ENCODE peak calls at places on chromosomes 7 and 10, in nine cellular contexts. I is AML-193; T is amniotic epithelial cell; C is kidney epithelial cell; X is Caki2; M is WTC11; Q is lung; G is Calu3; U is activated CD4-positive, alpha-beta T cell treated with anti-CD3 and anti-CD28 coated beads, Interleukin-2, amount 50 U/mL, for 24 hours. W is an unnamed sample.

GRCh38 chr10:71326464-71326881 is 7.4 kb downstream of the SLC29A3 start:
- DNase-seq in I (no peak), M (no peak), Q (no peak), G (no peak), X (no peak), C (no peak), T (no peak), U (no peak), W (no peak)

GRCh38 chr10:77641788-77642397 is 4.3 kb upstream of the KCNMA1 start:
- DNase-seq in Q (peak), U (peak), I (peak), C (peak), T (peak), G (peak), X (peak), M (peak), W (peak)

GRCh38 chr7:107627002-107627401 is 33.6 kb upstream of the SLC26A4 start:
- DNase-seq in Q (no peak), T (no peak), U (no peak), X (no peak), G (no peak), M (no peak), C (no peak), I (no peak), W (no peak)

GRCh38 chr7:35878356-35878755 is 77.5 kb downstream of the SEPTIN7 start:
- DNase-seq in X (no peak), G (no peak), C (no peak), Q (no peak), M (no peak), U (no peak), I (no peak), T (peak), W (no peak)

GRCh38 chr7:4093492-4093891 is 588.6 kb upstream of the FOXK1 start:
- DNase-seq in G (no peak), Q (no peak), U (no peak), X (no peak), C (no peak), T (no peak), M (no peak), I (no peak), W (no peak)

GRCh38 chr10:91700273-91700672 is 67.4 kb upstream of the PPP1R3C start:
- DNase-seq in Q (no peak), M (no peak), U (no peak), X (no peak), G (no peak), C (no peak), I (no peak), T (no peak), W (no peak)

GRCh38 chr7:50262916-50263690 is 41.4 kb upstream of the IKZF1 start:
- DNase-seq in M (no peak), U (no peak), Q (no peak), I (peak), C (peak), X (no peak), G (no peak), T (no peak), W (no peak)

GRCh38 chr10:69451209-69451783 is at the start of gene TSPAN15:
- DNase-seq in X (no peak), Q (peak), M (peak), C (no peak), T (peak), U (peak), G (peak), I (no peak), W (peak)

GRCh38 chr7:73350311-73351068 is 22.5 kb downstream of the FKBP6 start:
- DNase-seq in M (no peak), C (no peak), G (no peak), Q (no peak), U (no peak), X (no peak), T (no peak), I (no peak), W (no peak)

GRCh38 chr7:116554436-116554835 is 29.6 kb downstream of the CAV1 start:
- DNase-seq in I (no peak), X (no peak), U (no peak), M (no peak), C (no peak), Q (no peak), G (no peak), T (no peak), W (peak)

GRCh38 chr7:81482600-81483186 is 287.2 kb downstream of the HGF start:
- DNase-seq in C (no peak), T (peak), X (no peak), G (no peak), M (no peak), Q (no peak), U (no peak), I (peak), W (peak)

GRCh38 chr10:131464789-131465188 is 153.3 kb upstream of the TCERG1L start:
- DNase-seq in Q (no peak), U (no peak), I (no peak), X (no peak), C (no peak), G (no peak), T (no peak), M (no peak), W (no peak)

GRCh38 chr10:6144609-6145413 is 56.0 kb downstream of the RBM17 start:
- DNase-seq in X (peak), M (peak), Q (peak), U (peak), G (peak), I (peak), C (no peak), T (peak), W (peak)

GRCh38 chr7:74718336-74718735 is 55.5 kb upstream of the NCF1 start:
- DNase-seq in X (no peak), I (no peak), M (no peak), T (no peak), C (no peak), U (no peak), Q (no peak), G (no peak), W (peak)

GRCh38 chr7:2527505-2528464 is 8.2 kb downstream of the LFNG start:
- DNase-seq in G (peak), Q (no peak), I (no peak), T (peak), U (no peak), C (no peak), X (peak), M (no peak), W (peak)

GRCh38 chr7:120370954-120371353 is 98.0 kb downstream of the KCND2 start:
- DNase-seq in M (no peak), X (no peak), T (no peak), I (no peak), C (no peak), G (no peak), U (no peak), Q (no peak), W (no peak)

GRCh38 chr7:128215281-128215680 is 25.8 kb upstream of the LEP start:
- DNase-seq in U (no peak), Q (no peak), M (no peak), X (no peak), T (peak), C (no peak), G (no peak), I (no peak), W (no peak)

GRCh38 chr10:7787150-7787856 is 490 bp downstream of the KIN start:
- DNase-seq in U (no peak), T (peak), M (no peak), I (no peak), Q (no peak), C (no peak), X (no peak), G (peak), W (peak)

GRCh38 chr10:70568781-70569495 is 33.6 kb downstream of the PRF1 start:
- DNase-seq in U (no peak), C (no peak), T (no peak), X (no peak), M (no peak), I (no peak), Q (no peak), G (no peak), W (no peak)

GRCh38 chr7:40922316-40922670 is 780.6 kb downstream of the INHBA start:
- DNase-seq in C (peak), M (no peak), I (no peak), Q (no peak), U (no peak), X (peak), T (peak), G (no peak), W (no peak)

GRCh38 chr7:14837216-14837615 is 65.3 kb downstream of the DGKB start:
- DNase-seq in M (no peak), T (no peak), X (no peak), Q (no peak), I (no peak), C (no peak), U (no peak), G (no peak), W (no peak)

GRCh38 chr7:112263519-112263918 is 57.0 kb downstream of the ZNF277 start:
- DNase-seq in G (no peak), U (no peak), X (no peak), M (no peak), Q (no peak), C (no peak), T (no peak), I (no peak), W (no peak)

GRCh38 chr7:867001-867405 is 9.4 kb upstream of the GET4 start:
- DNase-seq in U (no peak), C (no peak), G (no peak), I (no peak), T (peak), Q (no peak), M (no peak), X (peak), W (no peak)

GRCh38 chr7:33410266-33410665 is 280.9 kb downstream of the BBS9 start:
- DNase-seq in C (no peak), M (no peak), I (no peak), G (no peak), X (no peak), T (no peak), Q (no peak), U (no peak), W (no peak)

GRCh38 chr10:60434418-60435046 is 44.9 kb upstream of the ANK3 start:
- DNase-seq in X (peak), C (no peak), I (peak), T (peak), G (peak), M (peak), Q (no peak), U (no peak), W (peak)

GRCh38 chr7:141558544-141559183 is 7.5 kb downstream of the AGK start:
- DNase-seq in M (no peak), G (no peak), Q (no peak), U (peak), T (peak), C (no peak), I (no peak), X (no peak), W (peak)

GRCh38 chr10:29692121-29692539 is 57.4 kb upstream of the SVIL start:
- DNase-seq in Q (no peak), X (no peak), G (no peak), U (no peak), M (no peak), C (no peak), I (no peak), T (peak), W (peak)

GRCh38 chr7:106050743-106051110 is 61.4 kb downstream of the SYPL1 start:
- DNase-seq in M (no peak), C (no peak), I (no peak), X (no peak), T (peak), G (no peak), U (no peak), Q (no peak), W (peak)

GRCh38 chr7:121313793-121314676 is 14.8 kb upstream of the WNT16 start:
- DNase-seq in I (no peak), C (peak), G (no peak), M (no peak), X (peak), T (no peak), U (no peak), Q (no peak), W (no peak)

GRCh38 chr10:12631216-12631615 is 281.9 kb downstream of the CAMK1D start:
- DNase-seq in I (no peak), M (no peak), Q (no peak), G (no peak), U (no peak), X (peak), T (no peak), C (no peak), W (peak)

GRCh38 chr7:104950754-104951153 is 63.3 kb upstream of the KMT2E start:
- DNase-seq in C (no peak), I (no peak), X (no peak), Q (no peak), M (no peak), G (no peak), T (no peak), U (no peak), W (no peak)

GRCh38 chr7:105876964-105877601 is 684 bp upstream of the ATXN7L1 start:
- DNase-seq in G (peak), M (peak), X (peak), C (no peak), U (no peak), T (peak), Q (no peak), I (no peak), W (peak)

GRCh38 chr10:48632166-48632565 is 27.3 kb upstream of the ARHGAP22 start:
- DNase-seq in Q (no peak), X (no peak), I (no peak), U (no peak), T (peak), C (no peak), G (no peak), M (no peak), W (no peak)

GRCh38 chr7:20514364-20514763 is 101.1 kb upstream of the ABCB5 start:
- DNase-seq in T (peak), Q (no peak), G (peak), I (no peak), X (peak), M (no peak), C (peak), U (no peak), W (peak)

GRCh38 chr10:4170633-4171314 is 385.8 kb upstream of the KLF6 start:
- DNase-seq in M (no peak), C (no peak), I (no peak), X (no peak), U (no peak), T (no peak), G (no peak), Q (no peak), W (no peak)